ENCODE peak calls at places on chromosomes 13 and 19, in eight cellular contexts. One of them, this sample, is unnamed.

GRCh38 chr19:29576761-29577661 is 29.1 kb upstream of the POP4 start:
- DNase-seq in T-helper 9 cell: no peak
- DNase-seq in NCI-H1694: no peak
- DNase-seq in AG09309: no peak
- DNase-seq in cardiac septum: peak
- DNase-seq in stimulated activated CD4-positive, alpha-beta T cell treated with anti-CD3 and anti-CD28 coated beads, Interleukin-1b, Interleukin-23, amount 100 ng/mL, for 24 hours: peak
- DNase-seq in EL: peak
- DNase-seq in germinal center: no peak
- DNase-seq in this sample: no peak

GRCh38 chr19:49685845-49686332 is 3.5 kb upstream of the ADM5 start:
- DNase-seq in T-helper 9 cell: no peak
- DNase-seq in NCI-H1694: no peak
- DNase-seq in AG09309: no peak
- DNase-seq in cardiac septum: no peak
- DNase-seq in stimulated activated CD4-positive, alpha-beta T cell treated with anti-CD3 and anti-CD28 coated beads, Interleukin-1b, Interleukin-23, amount 100 ng/mL, for 24 hours: no peak
- DNase-seq in EL: no peak
- DNase-seq in germinal center: no peak
- DNase-seq in this sample: no peak

GRCh38 chr19:10402441-10403038 is 802 bp downstream of the CDC37 start:
- DNase-seq in T-helper 9 cell: no peak
- DNase-seq in NCI-H1694: no peak
- DNase-seq in AG09309: no peak
- DNase-seq in cardiac septum: no peak
- DNase-seq in stimulated activated CD4-positive, alpha-beta T cell treated with anti-CD3 and anti-CD28 coated beads, Interleukin-1b, Interleukin-23, amount 100 ng/mL, for 24 hours: no peak
- DNase-seq in EL: peak
- DNase-seq in germinal center: no peak
- DNase-seq in this sample: no peak

GRCh38 chr19:22595918-22596341 is 38.2 kb upstream of the ZNF492 start:
- DNase-seq in T-helper 9 cell: no peak
- DNase-seq in NCI-H1694: no peak
- DNase-seq in AG09309: no peak
- DNase-seq in cardiac septum: no peak
- DNase-seq in stimulated activated CD4-positive, alpha-beta T cell treated with anti-CD3 and anti-CD28 coated beads, Interleukin-1b, Interleukin-23, amount 100 ng/mL, for 24 hours: no peak
- DNase-seq in EL: no peak
- DNase-seq in germinal center: no peak
- DNase-seq in this sample: no peak

GRCh38 chr19:4567584-4568071 is 8.1 kb upstream of the SEMA6B start:
- DNase-seq in T-helper 9 cell: peak
- DNase-seq in NCI-H1694: no peak
- DNase-seq in AG09309: no peak
- DNase-seq in cardiac septum: peak
- DNase-seq in stimulated activated CD4-positive, alpha-beta T cell treated with anti-CD3 and anti-CD28 coated beads, Interleukin-1b, Interleukin-23, amount 100 ng/mL, for 24 hours: peak
- DNase-seq in EL: peak
- DNase-seq in germinal center: no peak
- DNase-seq in this sample: peak

GRCh38 chr19:51978882-51979281 is 7.8 kb downstream of the ZNF350 start:
- DNase-seq in T-helper 9 cell: no peak
- DNase-seq in NCI-H1694: no peak
- DNase-seq in AG09309: no peak
- DNase-seq in cardiac septum: no peak
- DNase-seq in stimulated activated CD4-positive, alpha-beta T cell treated with anti-CD3 and anti-CD28 coated beads, Interleukin-1b, Interleukin-23, amount 100 ng/mL, for 24 hours: no peak
- DNase-seq in EL: no peak
- DNase-seq in germinal center: no peak
- DNase-seq in this sample: no peak

GRCh38 chr13:79749985-79750551 is 269.1 kb downstream of the NDFIP2 start:
- DNase-seq in T-helper 9 cell: no peak
- DNase-seq in NCI-H1694: no peak
- DNase-seq in AG09309: peak
- DNase-seq in cardiac septum: no peak
- DNase-seq in stimulated activated CD4-positive, alpha-beta T cell treated with anti-CD3 and anti-CD28 coated beads, Interleukin-1b, Interleukin-23, amount 100 ng/mL, for 24 hours: no peak
- DNase-seq in EL: peak
- DNase-seq in germinal center: no peak
- DNase-seq in this sample: no peak

GRCh38 chr19:32287811-32288227 is 57.6 kb upstream of the ZNF507 start:
- DNase-seq in T-helper 9 cell: no peak
- DNase-seq in NCI-H1694: peak
- DNase-seq in AG09309: peak
- DNase-seq in cardiac septum: peak
- DNase-seq in stimulated activated CD4-positive, alpha-beta T cell treated with anti-CD3 and anti-CD28 coated beads, Interleukin-1b, Interleukin-23, amount 100 ng/mL, for 24 hours: no peak
- DNase-seq in EL: peak
- DNase-seq in germinal center: no peak
- DNase-seq in this sample: peak

GRCh38 chr19:29535432-29535831 is 9.6 kb downstream of the VSTM2B start:
- DNase-seq in T-helper 9 cell: no peak
- DNase-seq in NCI-H1694: no peak
- DNase-seq in AG09309: no peak
- DNase-seq in cardiac septum: no peak
- DNase-seq in stimulated activated CD4-positive, alpha-beta T cell treated with anti-CD3 and anti-CD28 coated beads, Interleukin-1b, Interleukin-23, amount 100 ng/mL, for 24 hours: no peak
- DNase-seq in EL: no peak
- DNase-seq in germinal center: no peak
- DNase-seq in this sample: peak

GRCh38 chr13:33441015-33441414 is 155.5 kb upstream of the STARD13 start:
- DNase-seq in T-helper 9 cell: no peak
- DNase-seq in NCI-H1694: no peak
- DNase-seq in AG09309: no peak
- DNase-seq in cardiac septum: no peak
- DNase-seq in stimulated activated CD4-positive, alpha-beta T cell treated with anti-CD3 and anti-CD28 coated beads, Interleukin-1b, Interleukin-23, amount 100 ng/mL, for 24 hours: no peak
- DNase-seq in EL: peak
- DNase-seq in germinal center: no peak
- DNase-seq in this sample: no peak

GRCh38 chr19:33946535-33947323 is 150.1 kb downstream of the KCTD15 start:
- DNase-seq in T-helper 9 cell: no peak
- DNase-seq in NCI-H1694: no peak
- DNase-seq in AG09309: no peak
- DNase-seq in cardiac septum: no peak
- DNase-seq in stimulated activated CD4-positive, alpha-beta T cell treated with anti-CD3 and anti-CD28 coated beads, Interleukin-1b, Interleukin-23, amount 100 ng/mL, for 24 hours: no peak
- DNase-seq in EL: no peak
- DNase-seq in germinal center: no peak
- DNase-seq in this sample: no peak

GRCh38 chr13:41765813-41766212 is 195.1 kb downstream of the VWA8 start:
- DNase-seq in T-helper 9 cell: no peak
- DNase-seq in NCI-H1694: no peak
- DNase-seq in AG09309: no peak
- DNase-seq in cardiac septum: no peak
- DNase-seq in stimulated activated CD4-positive, alpha-beta T cell treated with anti-CD3 and anti-CD28 coated beads, Interleukin-1b, Interleukin-23, amount 100 ng/mL, for 24 hours: no peak
- DNase-seq in EL: no peak
- DNase-seq in germinal center: no peak
- DNase-seq in this sample: no peak

GRCh38 chr13:98405107-98405571 is 171.8 kb downstream of the STK24 start:
- DNase-seq in T-helper 9 cell: no peak
- DNase-seq in NCI-H1694: no peak
- DNase-seq in AG09309: no peak
- DNase-seq in cardiac septum: no peak
- DNase-seq in stimulated activated CD4-positive, alpha-beta T cell treated with anti-CD3 and anti-CD28 coated beads, Interleukin-1b, Interleukin-23, amount 100 ng/mL, for 24 hours: no peak
- DNase-seq in EL: no peak
- DNase-seq in germinal center: no peak
- DNase-seq in this sample: peak

GRCh38 chr13:47454986-47455385 is 546.1 kb downstream of the SUCLA2 start:
- DNase-seq in T-helper 9 cell: no peak
- DNase-seq in NCI-H1694: no peak
- DNase-seq in AG09309: peak
- DNase-seq in cardiac septum: no peak
- DNase-seq in stimulated activated CD4-positive, alpha-beta T cell treated with anti-CD3 and anti-CD28 coated beads, Interleukin-1b, Interleukin-23, amount 100 ng/mL, for 24 hours: no peak
- DNase-seq in EL: no peak
- DNase-seq in germinal center: no peak
- DNase-seq in this sample: no peak

GRCh38 chr13:43307921-43308433 is 284.6 kb downstream of the DNAJC15 start:
- DNase-seq in T-helper 9 cell: no peak
- DNase-seq in NCI-H1694: peak
- DNase-seq in AG09309: peak
- DNase-seq in cardiac septum: peak
- DNase-seq in stimulated activated CD4-positive, alpha-beta T cell treated with anti-CD3 and anti-CD28 coated beads, Interleukin-1b, Interleukin-23, amount 100 ng/mL, for 24 hours: no peak
- DNase-seq in EL: peak
- DNase-seq in germinal center: peak
- DNase-seq in this sample: no peak

GRCh38 chr19:42421101-42421500 is 6.1 kb downstream of the LIPE start:
- DNase-seq in T-helper 9 cell: no peak
- DNase-seq in NCI-H1694: no peak
- DNase-seq in AG09309: no peak
- DNase-seq in cardiac septum: peak
- DNase-seq in stimulated activated CD4-positive, alpha-beta T cell treated with anti-CD3 and anti-CD28 coated beads, Interleukin-1b, Interleukin-23, amount 100 ng/mL, for 24 hours: no peak
- DNase-seq in EL: no peak
- DNase-seq in germinal center: no peak
- DNase-seq in this sample: no peak

GRCh38 chr13:64553411-64554129 is 2676.6 kb downstream of the PCDH9 start:
- DNase-seq in T-helper 9 cell: no peak
- DNase-seq in NCI-H1694: no peak
- DNase-seq in AG09309: no peak
- DNase-seq in cardiac septum: no peak
- DNase-seq in stimulated activated CD4-positive, alpha-beta T cell treated with anti-CD3 and anti-CD28 coated beads, Interleukin-1b, Interleukin-23, amount 100 ng/mL, for 24 hours: no peak
- DNase-seq in EL: peak
- DNase-seq in germinal center: no peak
- DNase-seq in this sample: no peak

GRCh38 chr19:57152921-57153320 is 7.9 kb upstream of the ZIM3 start:
- DNase-seq in T-helper 9 cell: no peak
- DNase-seq in NCI-H1694: no peak
- DNase-seq in AG09309: no peak
- DNase-seq in cardiac septum: no peak
- DNase-seq in stimulated activated CD4-positive, alpha-beta T cell treated with anti-CD3 and anti-CD28 coated beads, Interleukin-1b, Interleukin-23, amount 100 ng/mL, for 24 hours: no peak
- DNase-seq in EL: no peak
- DNase-seq in germinal center: no peak
- DNase-seq in this sample: no peak

GRCh38 chr13:113231306-113232207 is 22.1 kb downstream of the CUL4A start:
- DNase-seq in T-helper 9 cell: no peak
- DNase-seq in NCI-H1694: no peak
- DNase-seq in AG09309: no peak
- DNase-seq in cardiac septum: no peak
- DNase-seq in stimulated activated CD4-positive, alpha-beta T cell treated with anti-CD3 and anti-CD28 coated beads, Interleukin-1b, Interleukin-23, amount 100 ng/mL, for 24 hours: peak
- DNase-seq in EL: no peak
- DNase-seq in germinal center: no peak
- DNase-seq in this sample: no peak

GRCh38 chr19:54418030-54418929 is 3.0 kb downstream of the TTYH1 start:
- DNase-seq in T-helper 9 cell: no peak
- DNase-seq in NCI-H1694: no peak
- DNase-seq in AG09309: no peak
- DNase-seq in cardiac septum: no peak
- DNase-seq in stimulated activated CD4-positive, alpha-beta T cell treated with anti-CD3 and anti-CD28 coated beads, Interleukin-1b, Interleukin-23, amount 100 ng/mL, for 24 hours: no peak
- DNase-seq in EL: peak
- DNase-seq in germinal center: no peak
- DNase-seq in this sample: no peak

GRCh38 chr13:109914111-109914510 is 127.7 kb upstream of the IRS2 start:
- DNase-seq in T-helper 9 cell: no peak
- DNase-seq in NCI-H1694: no peak
- DNase-seq in AG09309: no peak
- DNase-seq in cardiac septum: no peak
- DNase-seq in stimulated activated CD4-positive, alpha-beta T cell treated with anti-CD3 and anti-CD28 coated beads, Interleukin-1b, Interleukin-23, amount 100 ng/mL, for 24 hours: no peak
- DNase-seq in EL: no peak
- DNase-seq in germinal center: no peak
- DNase-seq in this sample: no peak

GRCh38 chr13:18962168-18962734 is 219.4 kb downstream of the TUBA3C start:
- DNase-seq in T-helper 9 cell: no peak
- DNase-seq in NCI-H1694: no peak
- DNase-seq in AG09309: no peak
- DNase-seq in cardiac septum: no peak
- DNase-seq in stimulated activated CD4-positive, alpha-beta T cell treated with anti-CD3 and anti-CD28 coated beads, Interleukin-1b, Interleukin-23, amount 100 ng/mL, for 24 hours: no peak
- DNase-seq in EL: no peak
- DNase-seq in germinal center: no peak
- DNase-seq in this sample: no peak

GRCh38 chr19:34353546-34353945 is 11.4 kb upstream of the GPI start:
- DNase-seq in T-helper 9 cell: no peak
- DNase-seq in NCI-H1694: no peak
- DNase-seq in AG09309: no peak
- DNase-seq in cardiac septum: no peak
- DNase-seq in stimulated activated CD4-positive, alpha-beta T cell treated with anti-CD3 and anti-CD28 coated beads, Interleukin-1b, Interleukin-23, amount 100 ng/mL, for 24 hours: no peak
- DNase-seq in EL: no peak
- DNase-seq in germinal center: no peak
- DNase-seq in this sample: no peak

GRCh38 chr13:41065098-41065497 is 3.8 kb downstream of the WBP4 start:
- DNase-seq in T-helper 9 cell: no peak
- DNase-seq in NCI-H1694: no peak
- DNase-seq in AG09309: peak
- DNase-seq in cardiac septum: no peak
- DNase-seq in stimulated activated CD4-positive, alpha-beta T cell treated with anti-CD3 and anti-CD28 coated beads, Interleukin-1b, Interleukin-23, amount 100 ng/mL, for 24 hours: no peak
- DNase-seq in EL: peak
- DNase-seq in germinal center: no peak
- DNase-seq in this sample: no peak

GRCh38 chr19:32558607-32559228 is 22.3 kb upstream of the PDCD5 start:
- DNase-seq in T-helper 9 cell: no peak
- DNase-seq in NCI-H1694: no peak
- DNase-seq in AG09309: no peak
- DNase-seq in cardiac septum: no peak
- DNase-seq in stimulated activated CD4-positive, alpha-beta T cell treated with anti-CD3 and anti-CD28 coated beads, Interleukin-1b, Interleukin-23, amount 100 ng/mL, for 24 hours: no peak
- DNase-seq in EL: no peak
- DNase-seq in germinal center: no peak
- DNase-seq in this sample: no peak

GRCh38 chr19:495440-496332 is 600 bp upstream of the MADCAM1 start:
- DNase-seq in T-helper 9 cell: peak
- DNase-seq in NCI-H1694: peak
- DNase-seq in AG09309: no peak
- DNase-seq in cardiac septum: no peak
- DNase-seq in stimulated activated CD4-positive, alpha-beta T cell treated with anti-CD3 and anti-CD28 coated beads, Interleukin-1b, Interleukin-23, amount 100 ng/mL, for 24 hours: no peak
- DNase-seq in EL: peak
- DNase-seq in germinal center: peak
- DNase-seq in this sample: peak

GRCh38 chr13:32804673-32805260 is 211.5 kb upstream of the KL start:
- DNase-seq in T-helper 9 cell: no peak
- DNase-seq in NCI-H1694: no peak
- DNase-seq in AG09309: no peak
- DNase-seq in cardiac septum: no peak
- DNase-seq in stimulated activated CD4-positive, alpha-beta T cell treated with anti-CD3 and anti-CD28 coated beads, Interleukin-1b, Interleukin-23, amount 100 ng/mL, for 24 hours: no peak
- DNase-seq in EL: peak
- DNase-seq in germinal center: no peak
- DNase-seq in this sample: no peak

GRCh38 chr13:31545616-31546015 is 193.7 kb upstream of the RXFP2 start:
- DNase-seq in T-helper 9 cell: no peak
- DNase-seq in NCI-H1694: no peak
- DNase-seq in AG09309: peak
- DNase-seq in cardiac septum: no peak
- DNase-seq in stimulated activated CD4-positive, alpha-beta T cell treated with anti-CD3 and anti-CD28 coated beads, Interleukin-1b, Interleukin-23, amount 100 ng/mL, for 24 hours: no peak
- DNase-seq in EL: peak
- DNase-seq in germinal center: no peak
- DNase-seq in this sample: no peak

GRCh38 chr13:75812751-75813181 is 176.6 kb downstream of the LMO7 start:
- DNase-seq in T-helper 9 cell: no peak
- DNase-seq in NCI-H1694: no peak
- DNase-seq in AG09309: no peak
- DNase-seq in cardiac septum: no peak
- DNase-seq in stimulated activated CD4-positive, alpha-beta T cell treated with anti-CD3 and anti-CD28 coated beads, Interleukin-1b, Interleukin-23, amount 100 ng/mL, for 24 hours: no peak
- DNase-seq in EL: no peak
- DNase-seq in germinal center: no peak
- DNase-seq in this sample: no peak

GRCh38 chr13:99870541-99870940 is 101.0 kb downstream of the ZIC5 start:
- DNase-seq in T-helper 9 cell: no peak
- DNase-seq in NCI-H1694: no peak
- DNase-seq in AG09309: no peak
- DNase-seq in cardiac septum: no peak
- DNase-seq in stimulated activated CD4-positive, alpha-beta T cell treated with anti-CD3 and anti-CD28 coated beads, Interleukin-1b, Interleukin-23, amount 100 ng/mL, for 24 hours: no peak
- DNase-seq in EL: no peak
- DNase-seq in germinal center: no peak
- DNase-seq in this sample: no peak

GRCh38 chr13:60090579-60090978 is 73.1 kb downstream of the DIAPH3 start:
- DNase-seq in T-helper 9 cell: no peak
- DNase-seq in NCI-H1694: no peak
- DNase-seq in AG09309: no peak
- DNase-seq in cardiac septum: no peak
- DNase-seq in stimulated activated CD4-positive, alpha-beta T cell treated with anti-CD3 and anti-CD28 coated beads, Interleukin-1b, Interleukin-23, amount 100 ng/mL, for 24 hours: no peak
- DNase-seq in EL: peak
- DNase-seq in germinal center: no peak
- DNase-seq in this sample: no peak

GRCh38 chr13:108315273-108315672 is 45.8 kb downstream of the TNFSF13B start:
- DNase-seq in T-helper 9 cell: no peak
- DNase-seq in NCI-H1694: no peak
- DNase-seq in AG09309: no peak
- DNase-seq in cardiac septum: no peak
- DNase-seq in stimulated activated CD4-positive, alpha-beta T cell treated with anti-CD3 and anti-CD28 coated beads, Interleukin-1b, Interleukin-23, amount 100 ng/mL, for 24 hours: no peak
- DNase-seq in EL: no peak
- DNase-seq in germinal center: no peak
- DNase-seq in this sample: no peak

GRCh38 chr19:41253660-41254059 is 10.5 kb upstream of the HNRNPUL1 start:
- DNase-seq in T-helper 9 cell: no peak
- DNase-seq in NCI-H1694: no peak
- DNase-seq in AG09309: no peak
- DNase-seq in cardiac septum: no peak
- DNase-seq in stimulated activated CD4-positive, alpha-beta T cell treated with anti-CD3 and anti-CD28 coated beads, Interleukin-1b, Interleukin-23, amount 100 ng/mL, for 24 hours: no peak
- DNase-seq in EL: no peak
- DNase-seq in germinal center: no peak
- DNase-seq in this sample: no peak

GRCh38 chr19:35641515-35642151 is at the start of gene ETV2:
- DNase-seq in T-helper 9 cell: peak
- DNase-seq in NCI-H1694: no peak
- DNase-seq in AG09309: no peak
- DNase-seq in cardiac septum: no peak
- DNase-seq in stimulated activated CD4-positive, alpha-beta T cell treated with anti-CD3 and anti-CD28 coated beads, Interleukin-1b, Interleukin-23, amount 100 ng/mL, for 24 hours: peak
- DNase-seq in EL: peak
- DNase-seq in germinal center: peak
- DNase-seq in this sample: no peak

This sample was measured in glutamatergic neuron.